ENCODE peak calls at places on chromosomes 5 and 9, in eight cellular contexts. One of them, this sample, is unnamed.

GRCh38 chr9:12955510-12956163 is 180.8 kb downstream of the LURAP1L start:
- DNase-seq in pancreas: no peak
- DNase-seq in psoas muscle: no peak
- DNase-seq in hepatocyte: no peak
- DNase-seq in uterus: no peak
- DNase-seq in lower lobe of right lung: no peak
- DNase-seq in transverse colon: no peak
- DNase-seq in tibial nerve: no peak
- DNase-seq in this sample: no peak

GRCh38 chr9:112751059-112751795 is 667 bp downstream of the SNX30 start:
- DNase-seq in pancreas: peak; percentile 31
- DNase-seq in psoas muscle: peak; percentile 46
- DNase-seq in hepatocyte: peak; percentile 75
- DNase-seq in uterus: peak; percentile 35
- DNase-seq in lower lobe of right lung: peak; percentile 69
- DNase-seq in transverse colon: peak; percentile 68
- DNase-seq in tibial nerve: no peak
- DNase-seq in this sample: peak; percentile 53

GRCh38 chr9:79471577-79472543 is 99.9 kb upstream of the TLE4 start:
- DNase-seq in pancreas: peak; percentile 17
- DNase-seq in psoas muscle: peak; percentile 38
- DNase-seq in hepatocyte: peak; percentile 53
- DNase-seq in uterus: peak; percentile 54
- DNase-seq in lower lobe of right lung: peak; percentile 51
- DNase-seq in transverse colon: peak; percentile 38
- DNase-seq in tibial nerve: peak; percentile 75
- DNase-seq in this sample: peak; percentile 48

GRCh38 chr5:95809414-95809960 is 13.0 kb downstream of the GLRX start:
- DNase-seq in pancreas: no peak
- DNase-seq in psoas muscle: no peak
- DNase-seq in hepatocyte: no peak
- DNase-seq in uterus: peak; percentile 37
- DNase-seq in lower lobe of right lung: no peak
- DNase-seq in transverse colon: peak; percentile 52
- DNase-seq in tibial nerve: no peak
- DNase-seq in this sample: peak; percentile 78

GRCh38 chr5:69450116-69450515 is 35.2 kb downstream of the MARVELD2 start:
- DNase-seq in pancreas: no peak
- DNase-seq in psoas muscle: no peak
- DNase-seq in hepatocyte: no peak
- DNase-seq in uterus: no peak
- DNase-seq in lower lobe of right lung: no peak
- DNase-seq in transverse colon: no peak
- DNase-seq in tibial nerve: no peak
- DNase-seq in this sample: no peak

GRCh38 chr9:34382879-34383278 is 6.2 kb upstream of the MYORG start:
- DNase-seq in pancreas: no peak
- DNase-seq in psoas muscle: no peak
- DNase-seq in hepatocyte: no peak
- DNase-seq in uterus: no peak
- DNase-seq in lower lobe of right lung: no peak
- DNase-seq in transverse colon: no peak
- DNase-seq in tibial nerve: no peak
- DNase-seq in this sample: no peak

GRCh38 chr5:174920906-174921550 is 196.6 kb downstream of the MSX2 start:
- DNase-seq in pancreas: no peak
- DNase-seq in psoas muscle: no peak
- DNase-seq in hepatocyte: no peak
- DNase-seq in uterus: no peak
- DNase-seq in lower lobe of right lung: no peak
- DNase-seq in transverse colon: no peak
- DNase-seq in tibial nerve: no peak
- DNase-seq in this sample: no peak

GRCh38 chr5:2149196-2149541 is 266.4 kb upstream of the IRX4 start:
- DNase-seq in pancreas: no peak
- DNase-seq in psoas muscle: no peak
- DNase-seq in hepatocyte: peak; percentile 59
- DNase-seq in uterus: no peak
- DNase-seq in lower lobe of right lung: no peak
- DNase-seq in transverse colon: no peak
- DNase-seq in tibial nerve: no peak
- DNase-seq in this sample: no peak

GRCh38 chr5:141182248-141182647 is at the start of gene PCDHB16:
- DNase-seq in pancreas: peak; percentile 25
- DNase-seq in psoas muscle: peak; percentile 29
- DNase-seq in hepatocyte: peak; percentile 51
- DNase-seq in uterus: peak; percentile 39
- DNase-seq in lower lobe of right lung: no peak
- DNase-seq in transverse colon: no peak
- DNase-seq in tibial nerve: peak; percentile 27
- DNase-seq in this sample: peak; percentile 66

GRCh38 chr5:126007841-126008240 is 415.4 kb upstream of the GRAMD2B start:
- DNase-seq in pancreas: no peak
- DNase-seq in psoas muscle: no peak
- DNase-seq in hepatocyte: no peak
- DNase-seq in uterus: no peak
- DNase-seq in lower lobe of right lung: no peak
- DNase-seq in transverse colon: no peak
- DNase-seq in tibial nerve: no peak
- DNase-seq in this sample: no peak

GRCh38 chr5:40678021-40678939 is 1.4 kb upstream of the PTGER4 start:
- DNase-seq in pancreas: no peak
- DNase-seq in psoas muscle: no peak
- DNase-seq in hepatocyte: no peak
- DNase-seq in uterus: no peak
- DNase-seq in lower lobe of right lung: no peak
- DNase-seq in transverse colon: no peak
- DNase-seq in tibial nerve: no peak
- DNase-seq in this sample: no peak

GRCh38 chr5:56026863-56027300 is 32.1 kb upstream of the IL6ST start:
- DNase-seq in pancreas: no peak
- DNase-seq in psoas muscle: no peak
- DNase-seq in hepatocyte: peak; percentile 34
- DNase-seq in uterus: no peak
- DNase-seq in lower lobe of right lung: no peak
- DNase-seq in transverse colon: no peak
- DNase-seq in tibial nerve: no peak
- DNase-seq in this sample: no peak

GRCh38 chr5:154862766-154863165 is 4.3 kb downstream of the CNOT8 start:
- DNase-seq in pancreas: no peak
- DNase-seq in psoas muscle: no peak
- DNase-seq in hepatocyte: no peak
- DNase-seq in uterus: no peak
- DNase-seq in lower lobe of right lung: no peak
- DNase-seq in transverse colon: no peak
- DNase-seq in tibial nerve: no peak
- DNase-seq in this sample: no peak

GRCh38 chr5:134511796-134512660 is 13.4 kb upstream of the JADE2 start:
- DNase-seq in pancreas: peak; percentile 73
- DNase-seq in psoas muscle: peak; percentile 89
- DNase-seq in hepatocyte: peak; percentile 83
- DNase-seq in uterus: peak; percentile 81
- DNase-seq in lower lobe of right lung: peak; percentile 72
- DNase-seq in transverse colon: peak; percentile 73
- DNase-seq in tibial nerve: peak; percentile 69
- DNase-seq in this sample: peak; percentile 95
- TF ChIP-seq CTCF in pancreas: peak; percentile 33
- TF ChIP-seq CTCF in psoas muscle: peak; percentile 41
- TF ChIP-seq CTCF in hepatocyte: peak; percentile 43
- TF ChIP-seq CTCF in uterus: no peak
- TF ChIP-seq CTCF in lower lobe of right lung: peak; percentile 23
- TF ChIP-seq CTCF in transverse colon: peak; percentile 29
- TF ChIP-seq CTCF in tibial nerve: no peak
- TF ChIP-seq CTCF in this sample: no peak

GRCh38 chr9:124399999-124400940 is 15.0 kb downstream of the PSMB7 start:
- DNase-seq in pancreas: no peak
- DNase-seq in psoas muscle: no peak
- DNase-seq in hepatocyte: no peak
- DNase-seq in uterus: no peak
- DNase-seq in lower lobe of right lung: no peak
- DNase-seq in transverse colon: no peak
- DNase-seq in tibial nerve: no peak
- DNase-seq in this sample: no peak
- H3K27ac ChIP-seq in pancreas: no peak overlapping the region
- H3K27ac ChIP-seq in psoas muscle: peak overlapping the region; percentile 86
- H3K27ac ChIP-seq in hepatocyte: no peak overlapping the region
- H3K27ac ChIP-seq in uterus: no peak overlapping the region
- H3K27ac ChIP-seq in lower lobe of right lung: no peak overlapping the region
- H3K27ac ChIP-seq in transverse colon: no peak overlapping the region
- H3K27ac ChIP-seq in tibial nerve: peak overlapping the region; percentile 46
- H3K27ac ChIP-seq in this sample: no peak overlapping the region

GRCh38 chr9:136997830-136998234 is 1.5 kb upstream of the CLIC3 start:
- DNase-seq in pancreas: no peak
- DNase-seq in psoas muscle: no peak
- DNase-seq in hepatocyte: no peak
- DNase-seq in uterus: no peak
- DNase-seq in lower lobe of right lung: no peak
- DNase-seq in transverse colon: peak; percentile 46
- DNase-seq in tibial nerve: no peak
- DNase-seq in this sample: no peak
- H3K4me1 ChIP-seq in pancreas: peaks cover 6% of the 10 kb centered on the region
- H3K4me1 ChIP-seq in psoas muscle: peaks cover 7% of the 10 kb centered on the region
- H3K4me1 ChIP-seq in hepatocyte: peaks cover 17% of the 10 kb centered on the region
- H3K4me1 ChIP-seq in uterus: peaks cover 16% of the 10 kb centered on the region
- H3K4me1 ChIP-seq in lower lobe of right lung: peaks cover 58% of the 10 kb centered on the region
- H3K4me1 ChIP-seq in transverse colon: peaks cover 56% of the 10 kb centered on the region
- H3K4me1 ChIP-seq in tibial nerve: peaks cover 68% of the 10 kb centered on the region
- H3K4me1 ChIP-seq in this sample: peaks cover 13% of the 10 kb centered on the region

GRCh38 chr5:68054625-68055024 is 160.9 kb upstream of the PIK3R1 start:
- DNase-seq in pancreas: no peak
- DNase-seq in psoas muscle: no peak
- DNase-seq in hepatocyte: no peak
- DNase-seq in uterus: no peak
- DNase-seq in lower lobe of right lung: no peak
- DNase-seq in transverse colon: no peak
- DNase-seq in tibial nerve: no peak
- DNase-seq in this sample: no peak

GRCh38 chr5:68057186-68057585 is 158.4 kb upstream of the PIK3R1 start:
- DNase-seq in pancreas: no peak
- DNase-seq in psoas muscle: no peak
- DNase-seq in hepatocyte: no peak
- DNase-seq in uterus: no peak
- DNase-seq in lower lobe of right lung: no peak
- DNase-seq in transverse colon: no peak
- DNase-seq in tibial nerve: no peak
- DNase-seq in this sample: no peak

GRCh38 chr5:68060382-68060781 is 155.2 kb upstream of the PIK3R1 start:
- DNase-seq in pancreas: no peak
- DNase-seq in psoas muscle: no peak
- DNase-seq in hepatocyte: no peak
- DNase-seq in uterus: no peak
- DNase-seq in lower lobe of right lung: no peak
- DNase-seq in transverse colon: no peak
- DNase-seq in tibial nerve: no peak
- DNase-seq in this sample: no peak

GRCh38 chr5:68053202-68053601 is 162.4 kb upstream of the PIK3R1 start:
- DNase-seq in pancreas: no peak
- DNase-seq in psoas muscle: no peak
- DNase-seq in hepatocyte: no peak
- DNase-seq in uterus: no peak
- DNase-seq in lower lobe of right lung: no peak
- DNase-seq in transverse colon: no peak
- DNase-seq in tibial nerve: no peak
- DNase-seq in this sample: no peak

DNA sequence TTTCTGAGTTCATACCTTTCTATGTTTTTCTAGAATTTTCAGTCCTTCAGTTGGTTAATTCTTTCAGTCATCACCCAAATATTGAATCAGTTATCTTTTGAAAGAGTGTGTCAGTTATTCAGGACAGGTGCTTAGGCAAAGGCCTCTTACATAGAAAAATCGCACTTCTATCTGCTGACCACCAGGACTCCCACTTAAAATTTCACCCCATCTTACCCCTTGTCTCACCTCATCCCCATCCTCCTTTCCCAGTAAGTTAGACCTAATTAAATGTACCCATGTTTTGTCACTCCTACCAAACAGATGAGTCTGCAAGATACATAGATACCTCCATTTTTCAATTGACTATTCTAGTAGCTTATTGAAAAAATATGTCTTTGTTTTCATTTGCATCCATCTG is 159.9 kb upstream of the PIK3R1 start:
- DNase-seq in pancreas: no peak
- DNase-seq in psoas muscle: no peak
- DNase-seq in hepatocyte: no peak
- DNase-seq in uterus: no peak
- DNase-seq in lower lobe of right lung: no peak
- DNase-seq in transverse colon: no peak
- DNase-seq in tibial nerve: no peak
- DNase-seq in this sample: no peak
- TF ChIP-seq CTCF in pancreas: no peak
- TF ChIP-seq CTCF in psoas muscle: no peak
- TF ChIP-seq CTCF in hepatocyte: no peak
- TF ChIP-seq CTCF in uterus: no peak
- TF ChIP-seq CTCF in lower lobe of right lung: no peak
- TF ChIP-seq CTCF in transverse colon: no peak
- TF ChIP-seq CTCF in tibial nerve: no peak
- TF ChIP-seq CTCF in this sample: no peak

GRCh38 chr9:87602933-87603643 is 105.4 kb downstream of the DAPK1 start:
- DNase-seq in pancreas: no peak
- DNase-seq in psoas muscle: no peak
- DNase-seq in hepatocyte: no peak
- DNase-seq in uterus: no peak
- DNase-seq in lower lobe of right lung: no peak
- DNase-seq in transverse colon: no peak
- DNase-seq in tibial nerve: no peak
- DNase-seq in this sample: no peak

GRCh38 chr9:87603854-87604490 is 106.3 kb downstream of the DAPK1 start:
- DNase-seq in pancreas: no peak
- DNase-seq in psoas muscle: no peak
- DNase-seq in hepatocyte: no peak
- DNase-seq in uterus: no peak
- DNase-seq in lower lobe of right lung: no peak
- DNase-seq in transverse colon: no peak
- DNase-seq in tibial nerve: no peak
- DNase-seq in this sample: no peak

GRCh38 chr9:87601595-87601994 is 103.9 kb downstream of the DAPK1 start:
- DNase-seq in pancreas: no peak
- DNase-seq in psoas muscle: no peak
- DNase-seq in hepatocyte: no peak
- DNase-seq in uterus: no peak
- DNase-seq in lower lobe of right lung: no peak
- DNase-seq in transverse colon: no peak
- DNase-seq in tibial nerve: no peak
- DNase-seq in this sample: no peak

GRCh38 chr9:87599901-87600610 is 102.4 kb downstream of the DAPK1 start:
- DNase-seq in pancreas: no peak
- DNase-seq in psoas muscle: no peak
- DNase-seq in hepatocyte: peak; percentile 79
- DNase-seq in uterus: peak; percentile 64
- DNase-seq in lower lobe of right lung: no peak
- DNase-seq in transverse colon: no peak
- DNase-seq in tibial nerve: no peak
- DNase-seq in this sample: no peak

GRCh38 chr9:87601175-87601574 is 103.5 kb downstream of the DAPK1 start:
- DNase-seq in pancreas: peak; percentile 30
- DNase-seq in psoas muscle: peak; percentile 25
- DNase-seq in hepatocyte: peak; percentile 49
- DNase-seq in uterus: no peak
- DNase-seq in lower lobe of right lung: peak; percentile 85
- DNase-seq in transverse colon: peak; percentile 77
- DNase-seq in tibial nerve: no peak
- DNase-seq in this sample: peak; percentile 45
- H3K27ac ChIP-seq in pancreas: no peak overlapping the region
- H3K27ac ChIP-seq in psoas muscle: no peak overlapping the region
- H3K27ac ChIP-seq in hepatocyte: peak overlapping the region; percentile 54
- H3K27ac ChIP-seq in uterus: no peak overlapping the region
- H3K27ac ChIP-seq in lower lobe of right lung: peak overlapping the region; percentile 79
- H3K27ac ChIP-seq in transverse colon: peak overlapping the region; percentile 63
- H3K27ac ChIP-seq in tibial nerve: no peak overlapping the region
- H3K27ac ChIP-seq in this sample: peak overlapping the region; percentile 32

GRCh38 chr5:14215901-14216300 is 72.8 kb downstream of the TRIO start:
- DNase-seq in pancreas: no peak
- DNase-seq in psoas muscle: no peak
- DNase-seq in hepatocyte: no peak
- DNase-seq in uterus: no peak
- DNase-seq in lower lobe of right lung: no peak
- DNase-seq in transverse colon: no peak
- DNase-seq in tibial nerve: no peak
- DNase-seq in this sample: no peak
- H3K4me1 ChIP-seq in pancreas: no peaks in the 10 kb centered on the region
- H3K4me1 ChIP-seq in psoas muscle: peaks cover 82% of the 10 kb centered on the region
- H3K4me1 ChIP-seq in hepatocyte: peaks cover 40% of the 10 kb centered on the region
- H3K4me1 ChIP-seq in uterus: no peaks in the 10 kb centered on the region
- H3K4me1 ChIP-seq in lower lobe of right lung: peaks cover 86% of the 10 kb centered on the region
- H3K4me1 ChIP-seq in transverse colon: peaks cover 96% of the 10 kb centered on the region
- H3K4me1 ChIP-seq in tibial nerve: peaks cover 52% of the 10 kb centered on the region
- H3K4me1 ChIP-seq in this sample: peaks cover 35% of the 10 kb centered on the region